ENCODE peak calls at places on chromosomes 7 and 10, in six cellular contexts. T is A172; B is H7; L is astrocyte of the hippocampus; K is H9; V is activated CD8-positive, alpha-beta T cell treated with anti-CD3 and anti-CD28 coated beads for 36 hours. A is an unnamed sample.

GRCh38 chr10:131230641-131231322 is 80.7 kb downstream of the TCERG1L start:
- DNase-seq in V (no peak), L (no peak), T (no peak), K (no peak), B (no peak), A (no peak)

GRCh38 chr10:123651421-123652047 is 14.6 kb upstream of the GPR26 start:
- DNase-seq in V (no peak), T (no peak), L (no peak), K (peak; percentile 21), B (no peak), A (no peak)

GRCh38 chr7:66627151-66627681 is 1.5 kb upstream of the KCTD7 start:
- DNase-seq in L (no peak), K (no peak), B (no peak), T (no peak), V (no peak), A (no peak)

GRCh38 chr7:19508124-19508523 is 200.7 kb downstream of the POLR1F start:
- DNase-seq in V (no peak), L (peak; percentile 22), B (no peak), K (no peak), T (no peak), A (no peak)

GRCh38 chr7:36707922-36708321 is 16.4 kb downstream of the AOAH start:
- DNase-seq in B (no peak), T (no peak), L (no peak), V (no peak), K (no peak), A (no peak)

GRCh38 chr10:42959833-42960232 is 117.0 kb upstream of the RET start:
- DNase-seq in B (no peak), T (no peak), V (no peak), L (no peak), K (no peak), A (no peak)

GRCh38 chr10:80133221-80133620 is 691 bp downstream of the PLAC9 start:
- DNase-seq in L (no peak), B (peak; percentile 51), T (no peak), K (peak; percentile 38), V (no peak), A (peak; percentile 24)

GRCh38 chr10:112280205-112280921 is 2.8 kb upstream of the TECTB start:
- DNase-seq in V (no peak), B (no peak), L (peak; percentile 24), K (no peak), T (no peak), A (no peak)

GRCh38 chr7:45579386-45579785 is 5.2 kb downstream of the ADCY1 start:
- DNase-seq in K (peak; percentile 31), L (no peak), T (no peak), B (no peak), V (no peak), A (no peak)

GRCh38 chr7:137421389-137421788 is 77.9 kb upstream of the PTN start:
- DNase-seq in V (no peak), B (no peak), T (no peak), L (peak; percentile 22), K (no peak), A (no peak)

GRCh38 chr7:150999497-151000225 is 8.8 kb downstream of the NOS3 start:
- DNase-seq in K (no peak), T (no peak), L (no peak), B (no peak), V (no peak), A (no peak)

GRCh38 chr10:124077216-124077615 is 16.2 kb downstream of the CHST15 start:
- DNase-seq in B (no peak), T (no peak), V (no peak), L (no peak), K (no peak), A (no peak)

GRCh38 chr10:55233505-55233904 is 432.5 kb upstream of the PCDH15 start:
- DNase-seq in B (no peak), V (no peak), L (no peak), T (no peak), K (no peak), A (no peak)

GRCh38 chr7:5441840-5442513 is 18.3 kb upstream of the TNRC18 start:
- DNase-seq in K (no peak), L (no peak), B (no peak), T (no peak), V (no peak), A (no peak)

GRCh38 chr7:157717211-157718174 is 380.7 kb downstream of the DNAJB6 start:
- DNase-seq in K (no peak), V (no peak), L (no peak), B (peak; percentile 46), T (no peak), A (no peak)

GRCh38 chr7:33215992-33216391 is 86.6 kb downstream of the BBS9 start:
- DNase-seq in T (no peak), K (no peak), V (no peak), B (no peak), L (no peak), A (no peak)

GRCh38 chr10:120586471-120586872 is 129.4 kb downstream of the PLPP4 start:
- DNase-seq in B (no peak), T (peak; percentile 11), V (no peak), L (peak; percentile 86), K (no peak), A (no peak)

A was measured in GM23338.